ENCODE peak calls at places on chromosomes 7 and 10, in five cellular contexts. X, Z, K, N and L are unnamed samples.

GRCh38 chr10:97812696-97813095 is 36.9 kb upstream of the GOLGA7B start:
- DNase-seq in X (no peak), Z (no peak), K (no peak), N (no peak), L (no peak)

GRCh38 chr7:131068604-131069021 is 259.1 kb upstream of the MKLN1 start:
- DNase-seq in X (no peak), Z (no peak), K (peak; percentile 8), N (no peak), L (no peak)

GRCh38 chr7:25775999-25776736 is 375.8 kb upstream of the NFE2L3 start:
- DNase-seq in X (no peak), Z (no peak), K (peak; percentile 70), N (no peak), L (no peak)

GRCh38 chr10:598415-599170 is 90.9 kb downstream of the DIP2C start:
- DNase-seq in X (no peak), Z (no peak), K (no peak), N (no peak), L (no peak)

GRCh38 chr7:74059681-74060588 is 23.7 kb upstream of the LIMK1 start:
- DNase-seq in X (no peak), Z (no peak), K (peak; percentile 31), N (no peak), L (no peak)

GRCh38 chr10:46270086-46270811 is 16.5 kb upstream of the ANTXRL start:
- DNase-seq in X (no peak), Z (no peak), K (no peak), N (no peak), L (no peak)

GRCh38 chr7:100008525-100008924 is 6.9 kb upstream of the ZKSCAN1 start:
- DNase-seq in X (no peak), Z (no peak), K (no peak), N (no peak), L (no peak)

GRCh38 chr10:84715911-84716310 is 387.5 kb downstream of the CCSER2 start:
- DNase-seq in X (no peak), Z (no peak), K (peak; percentile 76), N (no peak), L (no peak)

GRCh38 chr7:151449990-151450389 is 10.0 kb upstream of the CRYGN start:
- DNase-seq in X (no peak), Z (no peak), K (no peak), N (peak; percentile 10), L (no peak)

GRCh38 chr10:124477614-124478363 is 16.2 kb downstream of the LHPP start:
- DNase-seq in X (no peak), Z (no peak), K (no peak), N (no peak), L (no peak)

GRCh38 chr10:34996843-34997242 is 93.3 kb downstream of the CUL2 start:
- DNase-seq in X (no peak), Z (peak; percentile 1), K (no peak), N (no peak), L (no peak)

GRCh38 chr7:91127974-91128373 is 136.3 kb upstream of the FZD1 start:
- DNase-seq in X (no peak), Z (no peak), K (no peak), N (no peak), L (no peak)

GRCh38 chr10:119337796-119338432 is 130.5 kb downstream of the GRK5 start:
- DNase-seq in X (no peak), Z (no peak), K (peak; percentile 93), N (no peak), L (no peak)

GRCh38 chr10:72016608-72017310 is 52.6 kb downstream of the CHST3 start:
- DNase-seq in X (no peak), Z (peak; percentile 27), K (no peak), N (no peak), L (no peak)

GRCh38 chr10:28291881-28292297 is 11.0 kb downstream of the MPP7 start:
- DNase-seq in X (no peak), Z (no peak), K (no peak), N (no peak), L (no peak)

GRCh38 chr10:112373912-112374338 is at the start of gene ACSL5:
- DNase-seq in X (no peak), Z (no peak), K (no peak), N (no peak), L (no peak)

GRCh38 chr10:61486738-61487396 is 33.7 kb upstream of the TMEM26 start:
- DNase-seq in X (no peak), Z (no peak), K (no peak), N (no peak), L (no peak)

GRCh38 chr10:46546591-46547330 is 9.7 kb downstream of the GPRIN2 start:
- DNase-seq in X (no peak), Z (no peak), K (no peak), N (peak; percentile 12), L (peak; percentile 11)

GRCh38 chr10:78950656-78951587 is 117.8 kb upstream of the ZMIZ1 start:
- DNase-seq in X (no peak), Z (no peak), K (no peak), N (no peak), L (no peak)

GRCh38 chr7:116434820-116435341 is 64.7 kb upstream of the CAV2 start:
- DNase-seq in X (no peak), Z (no peak), K (no peak), N (no peak), L (no peak)

GRCh38 chr7:133054167-133054840 is 27.6 kb downstream of the CHCHD3 start:
- DNase-seq in X (no peak), Z (no peak), K (no peak), N (no peak), L (no peak)

GRCh38 chr10:77131214-77131613 is 506.4 kb downstream of the KCNMA1 start:
- DNase-seq in X (no peak), Z (no peak), K (no peak), N (no peak), L (no peak)

GRCh38 chr10:104333037-104333727 is 5.1 kb downstream of the ITPRIP start:
- DNase-seq in X (peak; percentile 65), Z (no peak), K (no peak), N (no peak), L (peak; percentile 75)

GRCh38 chr7:87600130-87601124 is at the start of gene ABCB1:
- DNase-seq in X (peak; percentile 4), Z (peak; percentile 14), K (peak; percentile 51), N (peak; percentile 47), L (peak; percentile 47)

GRCh38 chr7:50720295-50720694 is 62.4 kb downstream of the GRB10 start:
- DNase-seq in X (no peak), Z (no peak), K (no peak), N (no peak), L (no peak)

GRCh38 chr7:43513236-43513635 is 69.7 kb upstream of the STK17A start:
- DNase-seq in X (no peak), Z (peak; percentile 30), K (no peak), N (no peak), L (no peak)

GRCh38 chr7:85890244-85890811 is 703.5 kb upstream of the SEMA3D start:
- DNase-seq in X (no peak), Z (no peak), K (peak; percentile 62), N (no peak), L (no peak)

GRCh38 chr7:18408461-18408860 is 87.1 kb upstream of the HDAC9 start:
- DNase-seq in X (no peak), Z (no peak), K (no peak), N (peak; percentile 46), L (no peak)

GRCh38 chr10:127922675-127923366 is 15.9 kb downstream of the PTPRE start:
- DNase-seq in X (no peak), Z (peak; percentile 51), K (no peak), N (no peak), L (no peak)

GRCh38 chr10:22461891-22462290 is 116.6 kb downstream of the SPAG6 start:
- DNase-seq in X (no peak), Z (no peak), K (no peak), N (no peak), L (no peak)